ENCODE peak calls at places on chromosomes 4 and X, in seven cellular contexts. One of them, this sample, is unnamed.

GRCh38 chr4:147456706-147457105 is 24.2 kb upstream of the EDNRA start:
- DNase-seq in cardiac muscle cell: no peak
- DNase-seq in activated T-cell treated with anti-CD3 and anti-CD28 coated beads, Interleukin-2, amount 50 U/mL, for 72 hours: no peak
- DNase-seq in T-helper 2 cell: no peak
- DNase-seq in colonic mucosa: no peak
- DNase-seq in activated CD4-positive, alpha-beta T cell treated with anti-CD3 and anti-CD28 coated beads, Interleukin-2, amount 50 U/mL, for 48 hours: no peak
- DNase-seq in stimulated activated CD8-positive, alpha-beta memory T cell treated with anti-CD3 and anti-CD28 coated beads, Interleukin-4, amount 100 ng/mL, for 24 hours: no peak
- DNase-seq in this sample: no peak

GRCh38 chrX:149630681-149631292 is 805 bp downstream of the TMEM185A start:
- DNase-seq in cardiac muscle cell: no peak
- DNase-seq in activated T-cell treated with anti-CD3 and anti-CD28 coated beads, Interleukin-2, amount 50 U/mL, for 72 hours: no peak
- DNase-seq in T-helper 2 cell: no peak
- DNase-seq in colonic mucosa: no peak
- DNase-seq in activated CD4-positive, alpha-beta T cell treated with anti-CD3 and anti-CD28 coated beads, Interleukin-2, amount 50 U/mL, for 48 hours: no peak
- DNase-seq in stimulated activated CD8-positive, alpha-beta memory T cell treated with anti-CD3 and anti-CD28 coated beads, Interleukin-4, amount 100 ng/mL, for 24 hours: no peak
- DNase-seq in this sample: no peak

GRCh38 chrX:136168929-136169735 is 21.8 kb downstream of the FHL1 start:
- DNase-seq in cardiac muscle cell: peak
- DNase-seq in activated T-cell treated with anti-CD3 and anti-CD28 coated beads, Interleukin-2, amount 50 U/mL, for 72 hours: no peak
- DNase-seq in T-helper 2 cell: no peak
- DNase-seq in colonic mucosa: peak
- DNase-seq in activated CD4-positive, alpha-beta T cell treated with anti-CD3 and anti-CD28 coated beads, Interleukin-2, amount 50 U/mL, for 48 hours: no peak
- DNase-seq in stimulated activated CD8-positive, alpha-beta memory T cell treated with anti-CD3 and anti-CD28 coated beads, Interleukin-4, amount 100 ng/mL, for 24 hours: no peak
- DNase-seq in this sample: no peak

GRCh38 chr4:185566425-185566824 is 31.1 kb upstream of the PDLIM3 start:
- DNase-seq in cardiac muscle cell: no peak
- DNase-seq in activated T-cell treated with anti-CD3 and anti-CD28 coated beads, Interleukin-2, amount 50 U/mL, for 72 hours: peak
- DNase-seq in T-helper 2 cell: peak
- DNase-seq in colonic mucosa: no peak
- DNase-seq in activated CD4-positive, alpha-beta T cell treated with anti-CD3 and anti-CD28 coated beads, Interleukin-2, amount 50 U/mL, for 48 hours: peak
- DNase-seq in stimulated activated CD8-positive, alpha-beta memory T cell treated with anti-CD3 and anti-CD28 coated beads, Interleukin-4, amount 100 ng/mL, for 24 hours: no peak
- DNase-seq in this sample: peak

GRCh38 chrX:48466696-48467095 is 3.4 kb downstream of the SLC38A5 start:
- DNase-seq in cardiac muscle cell: no peak
- DNase-seq in activated T-cell treated with anti-CD3 and anti-CD28 coated beads, Interleukin-2, amount 50 U/mL, for 72 hours: peak
- DNase-seq in T-helper 2 cell: no peak
- DNase-seq in colonic mucosa: no peak
- DNase-seq in activated CD4-positive, alpha-beta T cell treated with anti-CD3 and anti-CD28 coated beads, Interleukin-2, amount 50 U/mL, for 48 hours: peak
- DNase-seq in stimulated activated CD8-positive, alpha-beta memory T cell treated with anti-CD3 and anti-CD28 coated beads, Interleukin-4, amount 100 ng/mL, for 24 hours: no peak
- DNase-seq in this sample: peak

GRCh38 chr4:95516528-95517011 is 32.2 kb downstream of the UNC5C start:
- DNase-seq in cardiac muscle cell: no peak
- DNase-seq in activated T-cell treated with anti-CD3 and anti-CD28 coated beads, Interleukin-2, amount 50 U/mL, for 72 hours: no peak
- DNase-seq in T-helper 2 cell: no peak
- DNase-seq in colonic mucosa: no peak
- DNase-seq in activated CD4-positive, alpha-beta T cell treated with anti-CD3 and anti-CD28 coated beads, Interleukin-2, amount 50 U/mL, for 48 hours: no peak
- DNase-seq in stimulated activated CD8-positive, alpha-beta memory T cell treated with anti-CD3 and anti-CD28 coated beads, Interleukin-4, amount 100 ng/mL, for 24 hours: no peak
- DNase-seq in this sample: no peak

GRCh38 chr4:150212927-150213326 is 134.7 kb downstream of the DCLK2 start:
- DNase-seq in cardiac muscle cell: no peak
- DNase-seq in activated T-cell treated with anti-CD3 and anti-CD28 coated beads, Interleukin-2, amount 50 U/mL, for 72 hours: no peak
- DNase-seq in T-helper 2 cell: no peak
- DNase-seq in colonic mucosa: no peak
- DNase-seq in activated CD4-positive, alpha-beta T cell treated with anti-CD3 and anti-CD28 coated beads, Interleukin-2, amount 50 U/mL, for 48 hours: no peak
- DNase-seq in stimulated activated CD8-positive, alpha-beta memory T cell treated with anti-CD3 and anti-CD28 coated beads, Interleukin-4, amount 100 ng/mL, for 24 hours: no peak
- DNase-seq in this sample: no peak

GRCh38 chr4:70613182-70613892 is 15.2 kb upstream of the ENAM start:
- DNase-seq in cardiac muscle cell: no peak
- DNase-seq in activated T-cell treated with anti-CD3 and anti-CD28 coated beads, Interleukin-2, amount 50 U/mL, for 72 hours: no peak
- DNase-seq in T-helper 2 cell: no peak
- DNase-seq in colonic mucosa: no peak
- DNase-seq in activated CD4-positive, alpha-beta T cell treated with anti-CD3 and anti-CD28 coated beads, Interleukin-2, amount 50 U/mL, for 48 hours: no peak
- DNase-seq in stimulated activated CD8-positive, alpha-beta memory T cell treated with anti-CD3 and anti-CD28 coated beads, Interleukin-4, amount 100 ng/mL, for 24 hours: no peak
- DNase-seq in this sample: no peak

GRCh38 chr4:109296545-109296944 is 5.9 kb downstream of the COL25A1 start:
- DNase-seq in cardiac muscle cell: no peak
- DNase-seq in activated T-cell treated with anti-CD3 and anti-CD28 coated beads, Interleukin-2, amount 50 U/mL, for 72 hours: no peak
- DNase-seq in T-helper 2 cell: no peak
- DNase-seq in colonic mucosa: no peak
- DNase-seq in activated CD4-positive, alpha-beta T cell treated with anti-CD3 and anti-CD28 coated beads, Interleukin-2, amount 50 U/mL, for 48 hours: no peak
- DNase-seq in stimulated activated CD8-positive, alpha-beta memory T cell treated with anti-CD3 and anti-CD28 coated beads, Interleukin-4, amount 100 ng/mL, for 24 hours: no peak
- DNase-seq in this sample: no peak

GRCh38 chr4:17117746-17118145 is 219.3 kb upstream of the LDB2 start:
- DNase-seq in cardiac muscle cell: no peak
- DNase-seq in activated T-cell treated with anti-CD3 and anti-CD28 coated beads, Interleukin-2, amount 50 U/mL, for 72 hours: no peak
- DNase-seq in T-helper 2 cell: no peak
- DNase-seq in colonic mucosa: no peak
- DNase-seq in activated CD4-positive, alpha-beta T cell treated with anti-CD3 and anti-CD28 coated beads, Interleukin-2, amount 50 U/mL, for 48 hours: no peak
- DNase-seq in stimulated activated CD8-positive, alpha-beta memory T cell treated with anti-CD3 and anti-CD28 coated beads, Interleukin-4, amount 100 ng/mL, for 24 hours: no peak
- DNase-seq in this sample: no peak

GRCh38 chr4:186693159-186693815 is 30.4 kb downstream of the FAT1 start:
- DNase-seq in cardiac muscle cell: no peak
- DNase-seq in activated T-cell treated with anti-CD3 and anti-CD28 coated beads, Interleukin-2, amount 50 U/mL, for 72 hours: no peak
- DNase-seq in T-helper 2 cell: no peak
- DNase-seq in colonic mucosa: peak
- DNase-seq in activated CD4-positive, alpha-beta T cell treated with anti-CD3 and anti-CD28 coated beads, Interleukin-2, amount 50 U/mL, for 48 hours: no peak
- DNase-seq in stimulated activated CD8-positive, alpha-beta memory T cell treated with anti-CD3 and anti-CD28 coated beads, Interleukin-4, amount 100 ng/mL, for 24 hours: no peak
- DNase-seq in this sample: no peak

GRCh38 chr4:105956566-105956965 is 61.3 kb downstream of the NPNT start:
- DNase-seq in cardiac muscle cell: no peak
- DNase-seq in activated T-cell treated with anti-CD3 and anti-CD28 coated beads, Interleukin-2, amount 50 U/mL, for 72 hours: no peak
- DNase-seq in T-helper 2 cell: no peak
- DNase-seq in colonic mucosa: no peak
- DNase-seq in activated CD4-positive, alpha-beta T cell treated with anti-CD3 and anti-CD28 coated beads, Interleukin-2, amount 50 U/mL, for 48 hours: no peak
- DNase-seq in stimulated activated CD8-positive, alpha-beta memory T cell treated with anti-CD3 and anti-CD28 coated beads, Interleukin-4, amount 100 ng/mL, for 24 hours: no peak
- DNase-seq in this sample: no peak

GRCh38 chrX:153863251-153863991 is 22.6 kb downstream of the L1CAM start:
- DNase-seq in cardiac muscle cell: no peak
- DNase-seq in activated T-cell treated with anti-CD3 and anti-CD28 coated beads, Interleukin-2, amount 50 U/mL, for 72 hours: no peak
- DNase-seq in T-helper 2 cell: no peak
- DNase-seq in colonic mucosa: no peak
- DNase-seq in activated CD4-positive, alpha-beta T cell treated with anti-CD3 and anti-CD28 coated beads, Interleukin-2, amount 50 U/mL, for 48 hours: no peak
- DNase-seq in stimulated activated CD8-positive, alpha-beta memory T cell treated with anti-CD3 and anti-CD28 coated beads, Interleukin-4, amount 100 ng/mL, for 24 hours: no peak
- DNase-seq in this sample: no peak

GRCh38 chrX:107684956-107685385 is 56.7 kb downstream of the PRPS1 start:
- DNase-seq in cardiac muscle cell: peak
- DNase-seq in activated T-cell treated with anti-CD3 and anti-CD28 coated beads, Interleukin-2, amount 50 U/mL, for 72 hours: no peak
- DNase-seq in T-helper 2 cell: peak
- DNase-seq in colonic mucosa: peak
- DNase-seq in activated CD4-positive, alpha-beta T cell treated with anti-CD3 and anti-CD28 coated beads, Interleukin-2, amount 50 U/mL, for 48 hours: no peak
- DNase-seq in stimulated activated CD8-positive, alpha-beta memory T cell treated with anti-CD3 and anti-CD28 coated beads, Interleukin-4, amount 100 ng/mL, for 24 hours: no peak
- DNase-seq in this sample: no peak

GRCh38 chrX:14032383-14032782 is 2.7 kb upstream of the GEMIN8 start:
- DNase-seq in cardiac muscle cell: peak
- DNase-seq in activated T-cell treated with anti-CD3 and anti-CD28 coated beads, Interleukin-2, amount 50 U/mL, for 72 hours: peak
- DNase-seq in T-helper 2 cell: peak
- DNase-seq in colonic mucosa: peak
- DNase-seq in activated CD4-positive, alpha-beta T cell treated with anti-CD3 and anti-CD28 coated beads, Interleukin-2, amount 50 U/mL, for 48 hours: peak
- DNase-seq in stimulated activated CD8-positive, alpha-beta memory T cell treated with anti-CD3 and anti-CD28 coated beads, Interleukin-4, amount 100 ng/mL, for 24 hours: peak
- DNase-seq in this sample: peak

GRCh38 chrX:70026851-70027200 is 22.9 kb downstream of the AWAT2 start:
- DNase-seq in cardiac muscle cell: no peak
- DNase-seq in activated T-cell treated with anti-CD3 and anti-CD28 coated beads, Interleukin-2, amount 50 U/mL, for 72 hours: no peak
- DNase-seq in T-helper 2 cell: no peak
- DNase-seq in colonic mucosa: no peak
- DNase-seq in activated CD4-positive, alpha-beta T cell treated with anti-CD3 and anti-CD28 coated beads, Interleukin-2, amount 50 U/mL, for 48 hours: no peak
- DNase-seq in stimulated activated CD8-positive, alpha-beta memory T cell treated with anti-CD3 and anti-CD28 coated beads, Interleukin-4, amount 100 ng/mL, for 24 hours: no peak
- DNase-seq in this sample: no peak

GRCh38 chr4:150543042-150543441 is 38.9 kb upstream of the MAB21L2 start:
- DNase-seq in cardiac muscle cell: no peak
- DNase-seq in activated T-cell treated with anti-CD3 and anti-CD28 coated beads, Interleukin-2, amount 50 U/mL, for 72 hours: no peak
- DNase-seq in T-helper 2 cell: no peak
- DNase-seq in colonic mucosa: no peak
- DNase-seq in activated CD4-positive, alpha-beta T cell treated with anti-CD3 and anti-CD28 coated beads, Interleukin-2, amount 50 U/mL, for 48 hours: no peak
- DNase-seq in stimulated activated CD8-positive, alpha-beta memory T cell treated with anti-CD3 and anti-CD28 coated beads, Interleukin-4, amount 100 ng/mL, for 24 hours: no peak
- DNase-seq in this sample: no peak

GRCh38 chr4:24400537-24400936 is 183.8 kb downstream of the DHX15 start:
- DNase-seq in cardiac muscle cell: no peak
- DNase-seq in activated T-cell treated with anti-CD3 and anti-CD28 coated beads, Interleukin-2, amount 50 U/mL, for 72 hours: no peak
- DNase-seq in T-helper 2 cell: no peak
- DNase-seq in colonic mucosa: no peak
- DNase-seq in activated CD4-positive, alpha-beta T cell treated with anti-CD3 and anti-CD28 coated beads, Interleukin-2, amount 50 U/mL, for 48 hours: no peak
- DNase-seq in stimulated activated CD8-positive, alpha-beta memory T cell treated with anti-CD3 and anti-CD28 coated beads, Interleukin-4, amount 100 ng/mL, for 24 hours: no peak
- DNase-seq in this sample: no peak

GRCh38 chrX:40644821-40645358 is 2.5 kb downstream of the CXorf38 start:
- DNase-seq in cardiac muscle cell: no peak
- DNase-seq in activated T-cell treated with anti-CD3 and anti-CD28 coated beads, Interleukin-2, amount 50 U/mL, for 72 hours: peak
- DNase-seq in T-helper 2 cell: peak
- DNase-seq in colonic mucosa: peak
- DNase-seq in activated CD4-positive, alpha-beta T cell treated with anti-CD3 and anti-CD28 coated beads, Interleukin-2, amount 50 U/mL, for 48 hours: peak
- DNase-seq in stimulated activated CD8-positive, alpha-beta memory T cell treated with anti-CD3 and anti-CD28 coated beads, Interleukin-4, amount 100 ng/mL, for 24 hours: no peak
- DNase-seq in this sample: peak

GRCh38 chrX:47316276-47317025 is 53.9 kb upstream of the ZNF157 start:
- DNase-seq in cardiac muscle cell: peak
- DNase-seq in activated T-cell treated with anti-CD3 and anti-CD28 coated beads, Interleukin-2, amount 50 U/mL, for 72 hours: no peak
- DNase-seq in T-helper 2 cell: no peak
- DNase-seq in colonic mucosa: no peak
- DNase-seq in activated CD4-positive, alpha-beta T cell treated with anti-CD3 and anti-CD28 coated beads, Interleukin-2, amount 50 U/mL, for 48 hours: no peak
- DNase-seq in stimulated activated CD8-positive, alpha-beta memory T cell treated with anti-CD3 and anti-CD28 coated beads, Interleukin-4, amount 100 ng/mL, for 24 hours: no peak
- DNase-seq in this sample: no peak

This sample was measured in stimulated activated effector memory CD8-positive, alpha-beta T cell treated with anti-CD3 and anti-CD28 coated beads, Interleukin-12 subunit alpha, Interleukin-12 subunit beta, amount 100 ng/mL, for 72 hours.